ENCODE peak calls at places on chromosomes 2 and 18, in four cellular contexts. One of them, this sample, is unnamed.

GRCh38 chr2:38178142-38178541 is 102.2 kb upstream of the CYP1B1 start:
- DNase-seq in H9: no peak
- DNase-seq in ELR: no peak
- DNase-seq in stimulated activated CD4-positive, alpha-beta T cell treated with anti-CD3 and anti-CD28 coated beads, Interleukin-12 subunit alpha, Interleukin-12 subunit beta, amount 100 ng/mL, for 48 hours: no peak
- DNase-seq in this sample: peak

GRCh38 chr2:107473145-107473544 is 353.5 kb upstream of the RGPD4 start:
- DNase-seq in stimulated activated CD4-positive, alpha-beta T cell treated with anti-CD3 and anti-CD28 coated beads, Interleukin-12 subunit alpha, Interleukin-12 subunit beta, amount 100 ng/mL, for 48 hours: no peak
- DNase-seq in ELR: no peak
- DNase-seq in H9: no peak
- DNase-seq in this sample: no peak

GRCh38 chr2:101793277-101793969 is 95.9 kb downstream of the MAP4K4 start:
- DNase-seq in stimulated activated CD4-positive, alpha-beta T cell treated with anti-CD3 and anti-CD28 coated beads, Interleukin-12 subunit alpha, Interleukin-12 subunit beta, amount 100 ng/mL, for 48 hours: no peak
- DNase-seq in ELR: peak
- DNase-seq in H9: peak
- DNase-seq in this sample: no peak

GRCh38 chr2:200380139-200380561 is 73.7 kb downstream of the SPATS2L start:
- DNase-seq in H9: no peak
- DNase-seq in stimulated activated CD4-positive, alpha-beta T cell treated with anti-CD3 and anti-CD28 coated beads, Interleukin-12 subunit alpha, Interleukin-12 subunit beta, amount 100 ng/mL, for 48 hours: no peak
- DNase-seq in ELR: peak
- DNase-seq in this sample: peak

GRCh38 chr2:168346725-168347477 is 99.5 kb upstream of the STK39 start:
- DNase-seq in H9: peak
- DNase-seq in stimulated activated CD4-positive, alpha-beta T cell treated with anti-CD3 and anti-CD28 coated beads, Interleukin-12 subunit alpha, Interleukin-12 subunit beta, amount 100 ng/mL, for 48 hours: peak
- DNase-seq in ELR: peak
- DNase-seq in this sample: peak

GRCh38 chr2:225041871-225042799 is at the start of gene DOCK10:
- DNase-seq in ELR: peak
- DNase-seq in stimulated activated CD4-positive, alpha-beta T cell treated with anti-CD3 and anti-CD28 coated beads, Interleukin-12 subunit alpha, Interleukin-12 subunit beta, amount 100 ng/mL, for 48 hours: peak
- DNase-seq in H9: peak
- DNase-seq in this sample: peak

GRCh38 chr2:136206613-136207012 is 88.7 kb upstream of the CXCR4 start:
- DNase-seq in H9: no peak
- DNase-seq in stimulated activated CD4-positive, alpha-beta T cell treated with anti-CD3 and anti-CD28 coated beads, Interleukin-12 subunit alpha, Interleukin-12 subunit beta, amount 100 ng/mL, for 48 hours: peak
- DNase-seq in ELR: no peak
- DNase-seq in this sample: no peak

GRCh38 chr2:47277187-47277586 is 122.1 kb upstream of the STPG4 start:
- DNase-seq in stimulated activated CD4-positive, alpha-beta T cell treated with anti-CD3 and anti-CD28 coated beads, Interleukin-12 subunit alpha, Interleukin-12 subunit beta, amount 100 ng/mL, for 48 hours: no peak
- DNase-seq in H9: no peak
- DNase-seq in ELR: no peak
- DNase-seq in this sample: no peak

GRCh38 chr18:35661483-35662146 is 80.1 kb downstream of the GALNT1 start:
- DNase-seq in H9: no peak
- DNase-seq in stimulated activated CD4-positive, alpha-beta T cell treated with anti-CD3 and anti-CD28 coated beads, Interleukin-12 subunit alpha, Interleukin-12 subunit beta, amount 100 ng/mL, for 48 hours: no peak
- DNase-seq in ELR: peak
- DNase-seq in this sample: no peak

GRCh38 chr2:44559108-44559507 is 197.4 kb downstream of the CAMKMT start:
- DNase-seq in ELR: no peak
- DNase-seq in H9: no peak
- DNase-seq in stimulated activated CD4-positive, alpha-beta T cell treated with anti-CD3 and anti-CD28 coated beads, Interleukin-12 subunit alpha, Interleukin-12 subunit beta, amount 100 ng/mL, for 48 hours: no peak
- DNase-seq in this sample: no peak

GRCh38 chr2:191835539-191836350 is 11.1 kb downstream of the CAVIN2 start:
- DNase-seq in H9: peak
- DNase-seq in ELR: peak
- DNase-seq in stimulated activated CD4-positive, alpha-beta T cell treated with anti-CD3 and anti-CD28 coated beads, Interleukin-12 subunit alpha, Interleukin-12 subunit beta, amount 100 ng/mL, for 48 hours: no peak
- DNase-seq in this sample: peak

GRCh38 chr2:122105885-122106221 is 350.4 kb downstream of the TSN start:
- DNase-seq in ELR: no peak
- DNase-seq in stimulated activated CD4-positive, alpha-beta T cell treated with anti-CD3 and anti-CD28 coated beads, Interleukin-12 subunit alpha, Interleukin-12 subunit beta, amount 100 ng/mL, for 48 hours: no peak
- DNase-seq in H9: no peak
- DNase-seq in this sample: no peak

GRCh38 chr2:71181316-71181715 is 45.6 kb downstream of the PAIP2B start:
- DNase-seq in ELR: peak
- DNase-seq in stimulated activated CD4-positive, alpha-beta T cell treated with anti-CD3 and anti-CD28 coated beads, Interleukin-12 subunit alpha, Interleukin-12 subunit beta, amount 100 ng/mL, for 48 hours: no peak
- DNase-seq in H9: no peak
- DNase-seq in this sample: no peak

GRCh38 chr2:180443896-180444295 is 436.8 kb upstream of the CWC22 start:
- DNase-seq in ELR: no peak
- DNase-seq in stimulated activated CD4-positive, alpha-beta T cell treated with anti-CD3 and anti-CD28 coated beads, Interleukin-12 subunit alpha, Interleukin-12 subunit beta, amount 100 ng/mL, for 48 hours: no peak
- DNase-seq in H9: no peak
- DNase-seq in this sample: no peak

GRCh38 chr2:167114018-167114417 is 225.7 kb downstream of the XIRP2 start:
- DNase-seq in ELR: no peak
- DNase-seq in stimulated activated CD4-positive, alpha-beta T cell treated with anti-CD3 and anti-CD28 coated beads, Interleukin-12 subunit alpha, Interleukin-12 subunit beta, amount 100 ng/mL, for 48 hours: no peak
- DNase-seq in H9: no peak
- DNase-seq in this sample: no peak

This sample was measured in left cardiac atrium.